ENCODE peak calls at places on chromosomes 5 and 9, in seven cellular contexts. I is body of pancreas; O is CD8-positive, alpha-beta T cell; R is OCI-LY7; N is heart right ventricle; F is uterus; U is substantia nigra. A is an unnamed sample.

GRCh38 chr5:161372682-161373344 is 173.7 kb downstream of the GABRB2 start:
- DNase-seq in I (no peak), O (no peak), R (no peak), N (no peak), F (no peak), U (no peak), A (no peak)

GRCh38 chr5:139068060-139068459 is 130.1 kb downstream of the SIL1 start:
- DNase-seq in I (no peak), O (no peak), R (no peak), N (no peak), F (no peak), U (no peak), A (no peak)

GRCh38 chr5:81165493-81166119 is 67.5 kb upstream of the CKMT2 start:
- DNase-seq in I (peak), O (peak), R (peak), N (peak), F (peak), U (peak), A (no peak)

GRCh38 chr5:53170748-53171349 is 61.3 kb upstream of the MOCS2 start:
- DNase-seq in I (no peak), O (no peak), R (peak), N (no peak), F (no peak), U (no peak), A (no peak)

GRCh38 chr5:76180817-76181805 is 97.9 kb downstream of the SV2C start:
- DNase-seq in I (no peak), O (no peak), R (no peak), N (no peak), F (no peak), U (no peak), A (no peak)

GRCh38 chr5:96873469-96873868 is 2.8 kb upstream of the ERAP2 start:
- DNase-seq in I (no peak), O (no peak), R (no peak), N (no peak), F (no peak), U (no peak), A (no peak)

GRCh38 chr9:115391166-115391825 is 273.3 kb upstream of the TNC start:
- DNase-seq in I (no peak), O (no peak), R (no peak), N (no peak), F (no peak), U (no peak), A (no peak)

GRCh38 chr5:3114467-3114866 is 363.0 kb upstream of the IRX2 start:
- DNase-seq in I (no peak), O (no peak), R (no peak), N (no peak), F (no peak), U (no peak), A (no peak)

GRCh38 chr9:137456061-137456863 is 2.9 kb downstream of the NSMF start:
- DNase-seq in I (no peak), O (no peak), R (no peak), N (no peak), F (no peak), U (no peak), A (peak)

GRCh38 chr9:93194584-93194983 is 10.6 kb downstream of the WNK2 start:
- DNase-seq in I (no peak), O (no peak), R (no peak), N (no peak), F (no peak), U (no peak), A (no peak)

GRCh38 chr9:18568969-18569368 is 95.0 kb downstream of the ADAMTSL1 start:
- DNase-seq in I (no peak), O (no peak), R (no peak), N (no peak), F (no peak), U (no peak), A (no peak)

GRCh38 chr9:123361731-123362560 is 5.9 kb downstream of the CRB2 start:
- DNase-seq in I (no peak), O (no peak), R (no peak), N (no peak), F (peak), U (no peak), A (no peak)

GRCh38 chr5:168159425-168159824 is 132.0 kb upstream of the WWC1 start:
- DNase-seq in I (peak), O (no peak), R (peak), N (no peak), F (no peak), U (no peak), A (no peak)

DNA sequence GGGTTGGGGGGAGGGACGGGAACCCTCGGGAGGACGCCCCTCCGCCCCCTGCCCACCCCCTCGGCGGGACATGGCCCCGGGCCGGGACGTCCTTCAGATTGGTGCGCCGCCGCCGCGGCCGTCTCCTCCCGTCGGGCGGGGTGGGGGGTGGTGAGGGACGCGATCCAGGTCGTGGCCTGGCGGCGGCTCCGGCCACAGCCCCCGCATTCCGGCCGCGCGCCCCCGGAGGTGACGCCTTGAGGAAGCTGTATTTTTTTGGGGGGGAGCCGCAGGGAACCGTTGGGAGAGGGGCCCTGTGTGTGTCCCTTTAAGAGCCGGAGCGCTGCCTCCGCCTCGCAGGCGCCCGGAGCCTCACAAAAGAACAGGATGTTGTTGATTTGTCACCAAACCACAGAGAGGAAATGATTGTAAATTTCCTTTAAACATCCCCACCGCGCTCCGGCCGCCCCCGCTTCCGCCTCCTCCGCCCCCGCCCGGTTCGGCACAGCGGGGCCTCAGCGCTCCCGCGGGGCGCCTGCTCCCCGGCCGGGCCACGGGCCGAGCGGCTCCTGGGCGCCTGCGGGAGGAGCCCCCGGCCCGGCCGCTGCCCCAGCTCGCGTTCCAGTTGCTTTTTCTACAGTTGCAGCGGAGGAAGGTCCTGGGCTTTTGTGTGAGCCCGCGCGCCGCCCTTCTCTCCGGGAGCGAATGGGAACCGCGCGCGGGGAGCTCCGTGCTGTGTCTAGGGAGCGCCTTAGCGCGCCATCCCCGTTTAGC is 32.1 kb upstream of the SPRY4 start:
- DNase-seq in I (peak), O (peak), R (peak), N (peak), F (peak), U (peak), A (peak)
- H3K27ac ChIP-seq in I (peak), O (peak), R (no peak), N (peak), F (peak), U (peak), A (peak)

GRCh38 chr9:129465834-129466535 is 154.9 kb downstream of the C9orf50 start:
- DNase-seq in I (no peak), O (no peak), R (no peak), N (no peak), F (no peak), U (no peak), A (no peak)
- H3K27ac ChIP-seq in I (no peak), O (no peak), R (no peak), N (no peak), F (peak), U (no peak), A (no peak)

DNA sequence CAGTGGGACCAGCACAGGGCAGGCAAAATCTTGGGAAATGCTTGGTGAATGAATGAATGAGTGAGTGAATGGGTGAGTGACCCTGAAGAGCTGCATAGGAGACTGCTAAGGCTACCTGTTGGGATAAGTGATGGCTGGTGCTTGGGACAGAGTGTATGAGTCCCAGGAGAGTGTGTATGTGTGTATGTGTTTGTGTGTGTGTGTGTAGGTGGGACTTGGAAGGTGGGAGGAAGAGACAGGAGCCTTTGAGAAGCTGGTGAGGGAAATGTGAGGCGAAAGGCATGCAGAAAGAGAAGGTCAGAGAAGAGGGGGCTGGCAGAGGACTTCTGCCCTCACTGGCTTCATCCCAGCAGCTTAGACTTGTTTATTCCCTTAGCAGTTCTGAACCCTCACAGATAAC is 33.3 kb upstream of the FOXE1 start:
- DNase-seq in I (no peak), O (no peak), R (no peak), N (no peak), F (no peak), U (no peak), A (no peak)
- H3K27ac ChIP-seq in I (no peak), O (no peak), R (no peak), N (no peak), F (no peak), U (no peak), A (no peak)

GRCh38 chr5:61919920-61920319 is 386.1 kb upstream of the KIF2A start:
- DNase-seq in I (peak), O (no peak), R (no peak), N (no peak), F (no peak), U (no peak), A (no peak)

GRCh38 chr5:61918606-61919005 is 387.4 kb upstream of the KIF2A start:
- DNase-seq in I (no peak), O (no peak), R (no peak), N (no peak), F (no peak), U (no peak), A (no peak)

GRCh38 chr5:61912559-61912958 is 393.4 kb upstream of the KIF2A start:
- DNase-seq in I (no peak), O (no peak), R (no peak), N (no peak), F (no peak), U (no peak), A (no peak)

GRCh38 chr5:61916621-61917620 is 389.1 kb upstream of the KIF2A start:
- DNase-seq in I (no peak), O (no peak), R (no peak), N (no peak), F (no peak), U (no peak), A (no peak)

DNA sequence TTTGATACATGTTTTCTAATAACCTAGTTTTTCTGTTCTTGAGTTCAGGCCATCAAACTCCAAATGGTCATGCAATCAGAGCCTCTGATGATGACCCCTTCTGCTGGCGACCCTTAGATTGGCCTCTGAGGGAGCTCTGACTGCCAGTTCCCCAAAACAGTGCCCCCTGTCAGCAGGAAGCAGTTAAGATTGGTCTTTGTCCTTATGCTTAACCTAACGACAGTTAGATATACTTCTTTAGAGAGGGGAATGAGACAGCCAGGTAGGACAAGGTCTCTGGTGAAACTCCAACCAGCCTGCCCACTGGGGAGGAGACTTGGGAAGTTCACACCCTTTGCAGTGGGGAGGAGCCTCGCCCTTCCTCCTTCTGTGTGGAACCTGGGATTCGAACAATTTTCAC is 390.4 kb upstream of the KIF2A start:
- DNase-seq in I (no peak), O (no peak), R (no peak), N (no peak), F (no peak), U (no peak), A (no peak)
- H3K27ac ChIP-seq in I (no peak), O (no peak), R (no peak), N (no peak), F (no peak), U (no peak), A (no peak)

GRCh38 chr5:137192293-137192743 is 306.8 kb downstream of the SPOCK1 start:
- DNase-seq in I (no peak), O (no peak), R (no peak), N (no peak), F (no peak), U (no peak), A (no peak)

GRCh38 chr5:137190441-137190840 is 308.7 kb downstream of the SPOCK1 start:
- DNase-seq in I (no peak), O (no peak), R (no peak), N (no peak), F (no peak), U (no peak), A (no peak)

GRCh38 chr5:137194300-137194699 is 304.8 kb downstream of the SPOCK1 start:
- DNase-seq in I (no peak), O (no peak), R (no peak), N (no peak), F (no peak), U (no peak), A (no peak)

GRCh38 chr5:137190031-137190430 is 309.1 kb downstream of the SPOCK1 start:
- DNase-seq in I (no peak), O (no peak), R (no peak), N (no peak), F (no peak), U (no peak), A (no peak)

GRCh38 chr5:137191179-137191578 is 307.9 kb downstream of the SPOCK1 start:
- DNase-seq in I (no peak), O (no peak), R (no peak), N (no peak), F (no peak), U (no peak), A (no peak)
- H3K27ac ChIP-seq in I (no peak), O (no peak), R (no peak), N (no peak), F (no peak), U (no peak), A (no peak)

DNA sequence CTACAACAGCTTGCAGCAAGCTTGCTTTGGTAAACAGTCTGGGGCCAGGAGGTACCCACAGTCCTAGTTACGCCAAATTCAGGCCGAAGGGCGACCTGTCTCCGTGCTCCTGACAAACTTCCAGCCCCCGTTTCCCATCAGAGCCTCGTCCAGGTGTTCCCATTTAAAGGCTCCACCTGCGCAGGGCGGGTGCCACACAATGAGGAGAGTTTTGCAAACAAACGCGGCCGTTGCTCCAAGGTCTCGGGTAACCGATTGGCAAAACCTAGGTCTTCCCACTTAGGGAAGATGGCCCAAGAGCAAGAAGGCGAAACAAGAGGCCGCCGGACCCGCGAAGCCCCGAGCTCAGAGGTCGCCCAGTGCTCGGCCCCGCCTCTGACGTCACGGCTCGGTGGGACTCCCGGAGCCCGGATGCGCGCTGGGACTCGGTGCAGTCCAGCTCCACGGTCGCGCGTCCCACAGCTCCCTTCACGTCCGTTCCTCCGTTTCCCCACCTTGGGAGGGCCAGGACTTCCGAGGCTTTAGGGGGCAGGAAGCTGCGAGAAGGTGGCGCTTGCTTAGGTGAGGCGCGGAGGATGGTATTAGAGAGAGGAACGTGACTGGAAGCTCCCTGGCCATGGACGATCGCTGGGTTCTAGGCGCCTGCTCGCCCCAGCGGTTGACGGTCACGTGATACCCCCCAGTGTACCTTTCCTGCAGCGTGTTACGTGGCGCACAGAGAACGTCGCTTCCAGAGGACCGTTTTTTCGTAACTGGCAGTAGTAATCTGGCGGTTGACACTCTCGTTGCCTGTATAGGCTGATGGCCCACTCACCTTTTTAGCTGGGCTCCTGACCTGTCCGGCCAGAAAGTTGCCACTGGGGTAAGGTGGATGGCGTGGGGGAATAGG is 41.8 kb upstream of the KDM4C start:
- DNase-seq in I (peak), O (peak), R (no peak), N (peak), F (peak), U (peak), A (peak)
- H3K27ac ChIP-seq in I (peak), O (peak), R (no peak), N (no peak), F (no peak), U (no peak), A (no peak)

GRCh38 chr5:1312206-1312605 is 17.3 kb upstream of the TERT start:
- DNase-seq in I (no peak), O (peak), R (peak), N (no peak), F (no peak), U (no peak), A (peak)
- H3K27ac ChIP-seq in I (no peak), O (no peak), R (peak), N (no peak), F (no peak), U (no peak), A (no peak)

DNA sequence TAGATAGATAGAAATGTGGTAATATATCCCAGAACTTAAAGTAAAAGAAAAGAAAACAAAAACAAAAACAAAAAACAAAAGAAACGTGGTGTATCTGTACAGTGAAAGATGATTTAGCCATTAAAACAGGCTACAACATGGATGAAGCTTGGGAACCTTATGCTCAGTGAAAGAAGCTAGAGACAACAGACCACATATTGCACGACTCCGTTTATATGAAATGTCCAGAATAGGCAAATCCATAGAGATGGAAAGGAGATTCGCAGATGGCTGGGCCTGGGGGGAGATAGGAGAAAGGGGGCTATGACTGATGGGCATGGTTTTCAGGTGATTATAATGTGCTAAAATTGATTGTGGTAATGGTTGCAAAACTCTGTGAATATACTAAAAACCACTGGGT is 86.6 kb downstream of the ROR2 start:
- DNase-seq in I (no peak), O (no peak), R (no peak), N (no peak), F (no peak), U (no peak), A (no peak)
- H3K27ac ChIP-seq in I (no peak), O (no peak), R (no peak), N (no peak), F (no peak), U (no peak), A (no peak)

DNA sequence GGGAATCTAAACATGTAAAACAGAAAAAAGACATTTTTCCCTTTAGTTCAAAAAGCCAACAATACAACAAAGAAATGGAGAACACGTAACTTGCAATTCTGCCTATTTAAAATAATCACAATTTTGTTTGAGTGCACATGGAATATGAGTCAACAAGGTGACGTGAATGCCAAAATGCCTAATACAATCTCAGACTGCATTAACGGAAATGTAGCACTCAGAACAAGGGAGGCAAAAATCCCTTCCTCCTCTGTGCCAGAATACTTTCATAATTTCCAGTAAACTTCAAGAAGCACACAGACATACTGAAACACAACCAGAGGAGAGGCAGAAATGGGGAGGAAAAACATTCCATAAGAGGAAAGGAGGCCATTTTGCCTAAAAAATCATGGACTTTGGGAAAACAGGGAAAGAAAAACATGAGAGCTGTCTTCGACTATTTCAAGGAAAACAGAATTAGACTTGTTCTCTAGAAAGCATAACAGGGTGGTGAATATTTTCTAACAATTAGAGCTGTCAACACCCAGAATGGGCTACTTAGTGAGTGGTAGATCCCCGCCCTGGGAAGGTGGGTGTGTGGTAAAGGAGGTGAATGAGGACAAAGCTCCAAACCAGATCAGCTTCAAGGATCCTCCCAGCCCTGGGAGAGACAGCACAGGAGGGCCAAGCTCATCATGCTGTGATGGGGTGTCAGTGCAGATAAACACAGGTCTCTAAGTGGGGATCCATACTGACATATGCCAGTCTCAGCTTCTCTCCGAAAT is 48.2 kb downstream of the ABCA1 start:
- DNase-seq in I (no peak), O (no peak), R (no peak), N (no peak), F (no peak), U (no peak), A (no peak)
- H3K27ac ChIP-seq in I (no peak), O (no peak), R (no peak), N (peak), F (no peak), U (no peak), A (peak)

DNA sequence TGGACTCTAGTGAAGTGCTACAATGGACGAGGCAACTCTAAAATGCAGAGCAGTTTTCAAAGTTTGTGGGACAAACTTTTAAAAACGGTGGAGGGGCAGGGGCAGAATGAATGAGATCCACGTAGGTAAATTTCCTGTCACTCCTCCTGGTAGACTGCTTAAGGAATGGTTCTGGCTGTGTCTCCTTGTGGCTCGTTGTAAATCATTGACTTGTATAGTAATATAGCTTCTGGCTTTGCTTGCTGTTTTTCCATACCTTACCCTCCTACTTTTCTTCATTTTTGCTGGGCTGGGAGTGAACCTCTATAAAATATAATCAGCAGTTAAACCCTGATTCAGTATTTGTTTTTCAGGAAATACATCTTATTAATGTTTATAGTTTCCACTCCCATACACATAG is 235.7 kb downstream of the TUSC1 start:
- DNase-seq in I (no peak), O (no peak), R (no peak), N (no peak), F (no peak), U (no peak), A (no peak)
- H3K27ac ChIP-seq in I (no peak), O (no peak), R (no peak), N (no peak), F (no peak), U (no peak), A (no peak)